ENCODE peak calls at places on chromosomes 6 and 20, in nine cellular contexts. G is H9, X is colonic mucosa, R is dorsolateral prefrontal cortex, K is right lobe of liver, C is omental fat pad, O is AG09319, J is cardiac fibroblast, S is PC-9. P is an unnamed sample.

GRCh38 chr20:37901667-37902503 is 1.0 kb upstream of the VSTM2L start:
- DNase-seq in C (no peak), S (peak; percentile 33), X (peak; percentile 35), J (peak; percentile 87), R (no peak), O (peak; percentile 31), G (peak; percentile 71), K (no peak), P (no peak)

GRCh38 chr6:36852481-36853147 is 13.4 kb upstream of the CPNE5 start:
- DNase-seq in C (no peak), J (peak; percentile 91), S (no peak), K (no peak), G (no peak), X (no peak), R (no peak), O (no peak), P (peak; percentile 73)

GRCh38 chr6:151847064-151847463 is 39.6 kb downstream of the ESR1 start:
- DNase-seq in G (peak; percentile 58), C (no peak), S (peak; percentile 2), K (no peak), J (peak; percentile 67), O (no peak), X (no peak), R (no peak), P (no peak)

GRCh38 chr20:21520702-21521595 is 7.1 kb upstream of the NKX2-2 start:
- DNase-seq in X (no peak), K (no peak), R (peak; percentile 77), C (no peak), S (no peak), J (peak; percentile 34), G (peak; percentile 75), O (no peak), P (no peak)

GRCh38 chr20:17295151-17295726 is 68.4 kb downstream of the PCSK2 start:
- DNase-seq in O (no peak), S (no peak), R (no peak), K (no peak), J (no peak), C (no peak), X (no peak), G (no peak), P (no peak)

GRCh38 chr20:62193079-62194025 is 10.5 kb downstream of the MTG2 start:
- DNase-seq in R (no peak), O (no peak), X (no peak), J (no peak), K (peak; percentile 60), S (no peak), C (no peak), G (no peak), P (no peak)

GRCh38 chr20:37209661-37210314 is 30.4 kb upstream of the MROH8 start:
- DNase-seq in O (no peak), S (no peak), J (no peak), X (no peak), R (no peak), G (no peak), C (no peak), K (no peak), P (no peak)

GRCh38 chr6:121652726-121653623 is 217.5 kb downstream of the GJA1 start:
- DNase-seq in G (no peak), J (peak; percentile 93), S (no peak), R (no peak), X (no peak), O (peak; percentile 78), C (peak; percentile 60), K (no peak), P (peak; percentile 75)

GRCh38 chr6:7108196-7108963 is 619 bp downstream of the RREB1 start:
- DNase-seq in J (peak; percentile 65), X (peak; percentile 70), S (peak; percentile 44), C (no peak), G (peak; percentile 62), O (no peak), R (peak; percentile 48), K (peak; percentile 81), P (peak; percentile 49)

GRCh38 chr6:79440590-79440989 is 96.6 kb downstream of the LCA5 start:
- DNase-seq in J (no peak), K (no peak), X (no peak), C (no peak), S (no peak), O (no peak), G (no peak), R (no peak), P (no peak)

GRCh38 chr20:37193226-37193625 is 13.9 kb upstream of the MROH8 start:
- DNase-seq in S (no peak), G (no peak), R (no peak), X (no peak), C (no peak), O (no peak), K (no peak), J (no peak), P (no peak)

GRCh38 chr6:144675231-144675861 is 390.2 kb downstream of the UTRN start:
- DNase-seq in X (peak; percentile 79), K (no peak), R (no peak), O (no peak), S (no peak), G (no peak), C (no peak), J (peak; percentile 78), P (peak; percentile 34)

GRCh38 chr20:39717976-39718375 is 755.8 kb downstream of the DHX35 start:
- DNase-seq in K (no peak), O (no peak), X (no peak), J (no peak), S (no peak), G (no peak), R (no peak), C (no peak), P (no peak)

GRCh38 chr6:128572286-128572685 is 51.9 kb upstream of the PTPRK start:
- DNase-seq in O (no peak), R (no peak), K (no peak), S (no peak), J (no peak), X (no peak), C (no peak), G (no peak), P (no peak)

GRCh38 chr20:10221022-10221421 is 2.4 kb downstream of the SNAP25 start:
- DNase-seq in O (no peak), S (no peak), J (no peak), X (no peak), K (no peak), R (no peak), G (no peak), C (no peak), P (no peak)

GRCh38 chr6:10140121-10140520 is 274.8 kb downstream of the TFAP2A start:
- DNase-seq in O (no peak), J (no peak), R (no peak), S (no peak), K (no peak), G (no peak), X (no peak), C (no peak), P (no peak)

GRCh38 chr20:373171-373890 is 7.2 kb upstream of the TRIB3 start:
- DNase-seq in O (peak; percentile 34), G (peak; percentile 52), K (no peak), S (peak; percentile 60), J (peak; percentile 98), R (no peak), X (no peak), C (no peak), P (no peak)

GRCh38 chr6:4931530-4932505 is 72.0 kb downstream of the RPP40 start:
- DNase-seq in R (no peak), K (no peak), G (no peak), O (no peak), J (no peak), X (peak; percentile 79), C (no peak), S (peak; percentile 33), P (no peak)

GRCh38 chr6:17101422-17102257 is at the start of gene STMND1:
- DNase-seq in G (peak; percentile 66), R (peak; percentile 51), X (peak; percentile 91), K (peak; percentile 79), J (peak; percentile 24), O (no peak), C (no peak), S (peak; percentile 47), P (no peak)

GRCh38 chr6:17099401-17100059 is 2.3 kb upstream of the STMND1 start:
- DNase-seq in O (no peak), G (no peak), C (no peak), R (no peak), X (no peak), S (no peak), K (peak; percentile 59), J (no peak), P (no peak)

GRCh38 chr6:17107768-17108325 is 6.0 kb downstream of the STMND1 start:
- DNase-seq in G (no peak), C (no peak), O (no peak), R (no peak), S (no peak), J (no peak), X (no peak), K (no peak), P (no peak)

GRCh38 chr6:17102258-17102870 is 514 bp downstream of the STMND1 start:
- DNase-seq in J (no peak), R (no peak), C (no peak), K (no peak), O (no peak), S (no peak), X (peak; percentile 41), G (no peak), P (no peak)

GRCh38 chr6:17103715-17104114 is 1.9 kb downstream of the STMND1 start:
- DNase-seq in X (no peak), K (no peak), R (no peak), C (no peak), S (no peak), O (no peak), J (no peak), G (no peak), P (no peak)
- TF ChIP-seq CTCF in X (no peak), K (no peak), R (no peak), C (no peak), S (peak; percentile 46), O (no peak), J (no peak), G (peak; percentile 51), P (no peak)

GRCh38 chr6:165891320-165891719 is 228.3 kb upstream of the PDE10A start:
- DNase-seq in O (no peak), C (no peak), J (no peak), S (no peak), X (no peak), K (no peak), G (no peak), R (no peak), P (no peak)
- TF ChIP-seq CTCF in O (no peak), C (no peak), J (peak; percentile 8), S (no peak), X (no peak), K (no peak), G (peak; percentile 34), R (no peak), P (no peak)

DNA sequence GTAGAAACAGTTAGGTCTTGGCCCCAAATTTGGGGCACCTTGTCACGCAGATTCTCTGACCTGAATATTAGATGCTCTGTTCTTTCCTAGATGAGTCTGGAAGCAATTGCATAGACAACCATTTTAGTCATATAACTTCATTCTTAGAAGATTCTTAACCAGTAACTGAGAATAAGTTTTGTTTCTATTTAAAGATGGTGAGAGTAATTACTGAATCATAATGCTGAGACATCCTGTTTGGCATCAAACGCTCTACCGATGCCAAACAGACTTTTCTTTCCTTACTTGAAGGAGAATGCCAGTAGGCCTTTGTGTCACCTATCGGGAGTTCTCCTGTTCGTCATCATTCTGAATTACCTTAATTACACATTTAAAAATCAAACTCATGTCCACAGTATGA is 131.6 kb upstream of the ID4 start:
- DNase-seq in O (no peak), X (no peak), G (no peak), R (no peak), C (no peak), K (no peak), S (no peak), J (peak; percentile 17), P (no peak)
- TF ChIP-seq CTCF in O (no peak), X (no peak), G (no peak), R (no peak), C (no peak), K (no peak), S (no peak), J (no peak), P (no peak)

GRCh38 chr6:11918021-11918738 is 93.9 kb upstream of the HIVEP1 start:
- DNase-seq in O (peak; percentile 58), S (no peak), K (no peak), R (no peak), X (peak; percentile 45), J (peak; percentile 50), C (no peak), G (no peak), P (no peak)
- TF ChIP-seq CTCF in O (no peak), S (no peak), K (no peak), R (no peak), X (no peak), J (no peak), C (no peak), G (no peak), P (no peak)

P was measured in tibial artery.